ENCODE peak calls at places on chromosomes 13 and 19, in four cellular contexts. T, V, X and O are unnamed samples.
A peak's percentile ranks its signal among the peaks of the same experiment; 100 is the strongest.

GRCh38 chr19:28426902-28427232 is 786.1 kb downstream of the UQCRFS1 start:
- DNase-seq in T (no peak), V (no peak), X (no peak), O (no peak)

GRCh38 chr19:55813906-55814305 is 17.9 kb downstream of the NLRP11 start:
- DNase-seq in T (no peak), V (no peak), X (no peak), O (no peak)

GRCh38 chr19:57560049-57560491 is 407 bp upstream of the ZNF550 start:
- DNase-seq in T (no peak), V (no peak), X (no peak), O (peak; percentile 88)

GRCh38 chr13:77061362-77061761 is 34.4 kb upstream of the FBXL3 start:
- DNase-seq in T (no peak), V (no peak), X (no peak), O (no peak)

GRCh38 chr13:99339230-99339721 is 32.1 kb upstream of the GPR183 start:
- DNase-seq in T (no peak), V (no peak), X (no peak), O (no peak)

GRCh38 chr19:19540707-19541515 is 2.8 kb downstream of the CILP2 start:
- DNase-seq in T (no peak), V (peak; percentile 63), X (peak; percentile 47), O (peak; percentile 85)

GRCh38 chr19:33032218-33032781 is 32.4 kb downstream of the RHPN2 start:
- DNase-seq in T (no peak), V (no peak), X (no peak), O (no peak)

GRCh38 chr19:46159893-46160775 is 12.1 kb downstream of the IGFL2 start:
- DNase-seq in T (no peak), V (no peak), X (no peak), O (no peak)